ENCODE peak calls at places on chromosomes 1 and 21, in seven cellular contexts. One of them, this sample, is unnamed. For H3K4me1 and H3K27me3, the result is how much of the 10 kb centered on the place peaks cover.

GRCh38 chr1:21255284-21255942 is 34.9 kb downstream of the ECE1 start:
- DNase-seq in Panc1: no peak
- DNase-seq in heart right ventricle: peak
- DNase-seq in transverse colon: peak
- DNase-seq in upper lobe of right lung: peak
- DNase-seq in CD8-positive, alpha-beta memory T cell: peak
- DNase-seq in neural progenitor cell: peak
- DNase-seq in this sample: peak

GRCh38 chr1:203467550-203467921 is 8.1 kb upstream of the PRELP start:
- DNase-seq in Panc1: no peak
- DNase-seq in heart right ventricle: peak
- DNase-seq in transverse colon: peak
- DNase-seq in upper lobe of right lung: peak
- DNase-seq in CD8-positive, alpha-beta memory T cell: no peak
- DNase-seq in neural progenitor cell: no peak
- DNase-seq in this sample: no peak

GRCh38 chr21:25441835-25442234 is 165.4 kb downstream of the MRPL39 start:
- DNase-seq in Panc1: no peak
- DNase-seq in heart right ventricle: no peak
- DNase-seq in transverse colon: no peak
- DNase-seq in upper lobe of right lung: no peak
- DNase-seq in CD8-positive, alpha-beta memory T cell: no peak
- DNase-seq in neural progenitor cell: no peak
- DNase-seq in this sample: no peak

GRCh38 chr1:117740461-117740860 is 134.6 kb downstream of the TENT5C start:
- DNase-seq in Panc1: no peak
- DNase-seq in heart right ventricle: no peak
- DNase-seq in transverse colon: no peak
- DNase-seq in upper lobe of right lung: no peak
- DNase-seq in CD8-positive, alpha-beta memory T cell: no peak
- DNase-seq in neural progenitor cell: no peak
- DNase-seq in this sample: no peak

GRCh38 chr1:7218210-7218832 is 433.1 kb downstream of the CAMTA1 start:
- DNase-seq in Panc1: no peak
- DNase-seq in heart right ventricle: no peak
- DNase-seq in transverse colon: peak
- DNase-seq in upper lobe of right lung: no peak
- DNase-seq in CD8-positive, alpha-beta memory T cell: no peak
- DNase-seq in neural progenitor cell: peak
- DNase-seq in this sample: no peak

GRCh38 chr1:225999912-226000337 is 782 bp upstream of the SDE2 start:
- DNase-seq in Panc1: no peak
- DNase-seq in heart right ventricle: no peak
- DNase-seq in transverse colon: no peak
- DNase-seq in upper lobe of right lung: no peak
- DNase-seq in CD8-positive, alpha-beta memory T cell: no peak
- DNase-seq in neural progenitor cell: no peak
- DNase-seq in this sample: no peak

GRCh38 chr21:44722701-44723100 is 11.3 kb upstream of the TSPEAR start:
- DNase-seq in Panc1: no peak
- DNase-seq in heart right ventricle: no peak
- DNase-seq in transverse colon: no peak
- DNase-seq in upper lobe of right lung: no peak
- DNase-seq in CD8-positive, alpha-beta memory T cell: no peak
- DNase-seq in neural progenitor cell: no peak
- DNase-seq in this sample: no peak

GRCh38 chr1:151472852-151473731 is 13.8 kb upstream of the POGZ start:
- DNase-seq in Panc1: no peak
- DNase-seq in heart right ventricle: peak
- DNase-seq in transverse colon: peak
- DNase-seq in upper lobe of right lung: peak
- DNase-seq in CD8-positive, alpha-beta memory T cell: no peak
- DNase-seq in neural progenitor cell: peak
- DNase-seq in this sample: no peak

GRCh38 chr1:240287722-240288121 is 196.0 kb downstream of the FMN2 start:
- DNase-seq in Panc1: no peak
- DNase-seq in heart right ventricle: no peak
- DNase-seq in transverse colon: no peak
- DNase-seq in upper lobe of right lung: no peak
- DNase-seq in CD8-positive, alpha-beta memory T cell: no peak
- DNase-seq in neural progenitor cell: no peak
- DNase-seq in this sample: no peak

GRCh38 chr1:167950569-167950968 is 13.7 kb upstream of the MPC2 start:
- DNase-seq in Panc1: no peak
- DNase-seq in heart right ventricle: no peak
- DNase-seq in transverse colon: no peak
- DNase-seq in upper lobe of right lung: no peak
- DNase-seq in CD8-positive, alpha-beta memory T cell: no peak
- DNase-seq in neural progenitor cell: no peak
- DNase-seq in this sample: no peak

GRCh38 chr1:81369814-81370213 is 430.9 kb upstream of the ADGRL2 start:
- DNase-seq in Panc1: no peak
- DNase-seq in heart right ventricle: no peak
- DNase-seq in transverse colon: no peak
- DNase-seq in upper lobe of right lung: no peak
- DNase-seq in CD8-positive, alpha-beta memory T cell: no peak
- DNase-seq in neural progenitor cell: no peak
- DNase-seq in this sample: no peak

DNA sequence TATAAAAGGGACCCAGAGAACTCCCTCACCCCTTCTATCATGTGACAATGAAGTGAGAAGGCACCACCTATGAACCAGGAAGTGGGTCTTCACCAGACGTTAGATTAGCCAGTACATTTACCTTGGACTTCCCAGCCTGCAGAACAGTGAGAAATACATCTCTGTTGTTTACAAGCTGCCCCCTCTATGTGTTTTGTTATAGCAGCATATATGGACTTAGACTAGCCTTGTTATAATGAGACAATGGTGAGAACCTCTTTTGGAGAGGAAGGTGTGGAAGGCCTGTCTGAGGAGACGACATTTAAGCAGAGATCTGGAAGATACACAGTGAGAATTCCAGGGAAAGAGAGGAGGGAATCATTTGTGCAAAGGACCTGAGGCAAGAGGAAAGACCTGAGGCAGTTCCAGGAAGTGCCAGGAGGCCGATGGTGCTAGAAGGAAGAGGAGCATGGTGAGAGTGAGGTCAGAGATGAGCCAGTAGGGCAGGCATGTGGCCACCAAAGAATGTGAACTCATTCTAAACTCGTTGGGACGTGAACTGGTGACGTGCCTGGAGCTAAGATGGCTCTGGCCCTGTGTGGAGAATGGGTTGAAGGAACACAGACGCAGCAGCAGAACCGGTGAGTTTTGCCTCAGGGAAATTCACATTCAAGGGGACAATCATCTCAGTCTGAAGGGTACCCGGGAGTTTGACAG is 98.9 kb upstream of the IRF2BP2 start:
- DNase-seq in Panc1: no peak
- DNase-seq in heart right ventricle: no peak
- DNase-seq in transverse colon: no peak
- DNase-seq in upper lobe of right lung: no peak
- DNase-seq in CD8-positive, alpha-beta memory T cell: no peak
- DNase-seq in neural progenitor cell: no peak
- DNase-seq in this sample: no peak
- H3K27ac ChIP-seq in Panc1: peak
- H3K27ac ChIP-seq in heart right ventricle: peak
- H3K27ac ChIP-seq in transverse colon: no peak
- H3K27ac ChIP-seq in upper lobe of right lung: peak
- H3K27ac ChIP-seq in CD8-positive, alpha-beta memory T cell: no peak
- H3K27ac ChIP-seq in neural progenitor cell: no peak
- H3K27ac ChIP-seq in this sample: peak

DNA sequence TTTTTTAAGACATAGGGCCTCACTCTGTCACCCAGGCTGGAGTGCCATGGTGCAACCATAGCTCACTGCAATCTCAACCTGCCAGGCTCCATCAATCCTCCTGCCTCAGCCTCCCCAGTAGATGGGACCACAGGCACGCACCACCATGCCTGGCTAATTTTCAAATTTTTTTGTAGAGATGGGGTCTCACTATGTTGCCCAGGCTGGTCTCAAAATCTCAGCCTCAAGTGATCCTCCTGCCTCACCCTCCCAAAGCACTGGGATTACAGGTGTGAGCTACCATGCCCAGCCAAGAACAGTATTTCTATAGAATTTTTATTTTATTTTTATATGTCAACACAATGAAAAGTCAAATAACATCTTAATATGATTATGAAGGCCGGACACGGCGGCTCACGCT is 10.9 kb downstream of the GNB1 start:
- DNase-seq in Panc1: no peak
- DNase-seq in heart right ventricle: no peak
- DNase-seq in transverse colon: no peak
- DNase-seq in upper lobe of right lung: no peak
- DNase-seq in CD8-positive, alpha-beta memory T cell: no peak
- DNase-seq in neural progenitor cell: no peak
- DNase-seq in this sample: no peak
- H3K4me1 ChIP-seq in Panc1: under half
- H3K4me1 ChIP-seq in heart right ventricle: half or more
- H3K4me1 ChIP-seq in transverse colon: under half
- H3K4me1 ChIP-seq in upper lobe of right lung: half or more
- H3K4me1 ChIP-seq in CD8-positive, alpha-beta memory T cell: half or more
- H3K4me1 ChIP-seq in neural progenitor cell: under half
- H3K4me1 ChIP-seq in this sample: half or more

GRCh38 chr1:210731597-210731996 is 402.4 kb downstream of the KCNH1 start:
- DNase-seq in Panc1: no peak
- DNase-seq in heart right ventricle: no peak
- DNase-seq in transverse colon: no peak
- DNase-seq in upper lobe of right lung: no peak
- DNase-seq in CD8-positive, alpha-beta memory T cell: no peak
- DNase-seq in neural progenitor cell: no peak
- DNase-seq in this sample: no peak
- H3K27me3 ChIP-seq in Panc1: under half
- H3K27me3 ChIP-seq in heart right ventricle: under half
- H3K27me3 ChIP-seq in transverse colon: under half
- H3K27me3 ChIP-seq in upper lobe of right lung: under half
- H3K27me3 ChIP-seq in CD8-positive, alpha-beta memory T cell: under half
- H3K27me3 ChIP-seq in neural progenitor cell: under half
- H3K27me3 ChIP-seq in this sample: under half

GRCh38 chr1:69707103-69707502 is 139.4 kb downstream of the LRRC7 start:
- DNase-seq in Panc1: no peak
- DNase-seq in heart right ventricle: no peak
- DNase-seq in transverse colon: no peak
- DNase-seq in upper lobe of right lung: no peak
- DNase-seq in CD8-positive, alpha-beta memory T cell: no peak
- DNase-seq in neural progenitor cell: no peak
- DNase-seq in this sample: no peak

GRCh38 chr1:69706473-69706872 is 138.8 kb downstream of the LRRC7 start:
- DNase-seq in Panc1: no peak
- DNase-seq in heart right ventricle: no peak
- DNase-seq in transverse colon: no peak
- DNase-seq in upper lobe of right lung: no peak
- DNase-seq in CD8-positive, alpha-beta memory T cell: no peak
- DNase-seq in neural progenitor cell: no peak
- DNase-seq in this sample: no peak

GRCh38 chr1:69710484-69710883 is 142.8 kb downstream of the LRRC7 start:
- DNase-seq in Panc1: no peak
- DNase-seq in heart right ventricle: no peak
- DNase-seq in transverse colon: no peak
- DNase-seq in upper lobe of right lung: no peak
- DNase-seq in CD8-positive, alpha-beta memory T cell: no peak
- DNase-seq in neural progenitor cell: no peak
- DNase-seq in this sample: no peak

GRCh38 chr1:69711159-69711930 is 143.6 kb downstream of the LRRC7 start:
- DNase-seq in Panc1: no peak
- DNase-seq in heart right ventricle: no peak
- DNase-seq in transverse colon: no peak
- DNase-seq in upper lobe of right lung: no peak
- DNase-seq in CD8-positive, alpha-beta memory T cell: no peak
- DNase-seq in neural progenitor cell: no peak
- DNase-seq in this sample: no peak
- H3K27ac ChIP-seq in Panc1: no peak
- H3K27ac ChIP-seq in heart right ventricle: no peak
- H3K27ac ChIP-seq in transverse colon: no peak
- H3K27ac ChIP-seq in upper lobe of right lung: no peak
- H3K27ac ChIP-seq in CD8-positive, alpha-beta memory T cell: no peak
- H3K27ac ChIP-seq in neural progenitor cell: no peak
- H3K27ac ChIP-seq in this sample: no peak

GRCh38 chr1:9823693-9823942 is 147 bp downstream of the CLSTN1 start:
- DNase-seq in Panc1: no peak
- DNase-seq in heart right ventricle: no peak
- DNase-seq in transverse colon: no peak
- DNase-seq in upper lobe of right lung: no peak
- DNase-seq in CD8-positive, alpha-beta memory T cell: no peak
- DNase-seq in neural progenitor cell: no peak
- DNase-seq in this sample: no peak
- H3K4me1 ChIP-seq in Panc1: under half
- H3K4me1 ChIP-seq in heart right ventricle: under half
- H3K4me1 ChIP-seq in transverse colon: under half
- H3K4me1 ChIP-seq in upper lobe of right lung: under half
- H3K4me1 ChIP-seq in CD8-positive, alpha-beta memory T cell: under half
- H3K4me1 ChIP-seq in neural progenitor cell: under half
- H3K4me1 ChIP-seq in this sample: half or more

DNA sequence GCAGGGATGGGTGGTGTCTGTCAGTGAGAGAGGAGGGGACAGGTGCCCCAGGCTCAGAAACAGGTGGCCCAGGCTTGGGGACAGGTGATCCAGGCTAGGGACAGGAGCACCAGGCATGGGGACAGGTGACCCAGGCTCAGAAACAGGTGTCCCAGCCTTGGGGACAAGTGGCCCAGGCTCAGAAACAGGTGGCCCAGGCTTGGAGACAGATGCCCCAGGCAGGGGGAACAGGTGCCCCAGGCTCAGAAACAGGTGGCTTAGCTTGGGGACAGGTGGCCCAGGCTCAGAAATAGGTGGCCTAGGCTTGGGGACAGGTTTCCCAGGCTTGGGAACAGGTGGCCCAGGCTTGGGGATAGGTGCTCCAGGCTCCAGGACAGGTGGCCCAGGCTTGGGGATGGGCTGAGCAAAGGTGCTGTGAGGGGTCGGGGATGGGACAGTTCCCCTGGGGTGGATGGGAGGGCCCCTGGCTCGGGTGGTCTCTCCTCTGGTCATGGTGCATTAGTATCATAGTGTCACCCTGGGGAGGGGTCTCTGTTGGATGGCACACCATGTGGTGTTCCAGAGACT is 87.7 kb upstream of the C1orf174 start:
- DNase-seq in Panc1: no peak
- DNase-seq in heart right ventricle: no peak
- DNase-seq in transverse colon: no peak
- DNase-seq in upper lobe of right lung: peak
- DNase-seq in CD8-positive, alpha-beta memory T cell: no peak
- DNase-seq in neural progenitor cell: no peak
- DNase-seq in this sample: no peak
- H3K27me3 ChIP-seq in Panc1: under half
- H3K27me3 ChIP-seq in heart right ventricle: under half
- H3K27me3 ChIP-seq in transverse colon: under half
- H3K27me3 ChIP-seq in upper lobe of right lung: under half
- H3K27me3 ChIP-seq in CD8-positive, alpha-beta memory T cell: under half
- H3K27me3 ChIP-seq in neural progenitor cell: under half
- H3K27me3 ChIP-seq in this sample: under half